ENCODE peak calls at places on chromosome 10, in seven cellular contexts. One of them, this sample, is unnamed.

GRCh38 chr10:101329341-101330032 is 24.5 kb upstream of the BTRC start:
- DNase-seq in stomach: no peak
- DNase-seq in brain microvascular endothelial cell: no peak
- DNase-seq in left ventricle myocardium inferior: no peak
- DNase-seq in tibial artery: no peak
- DNase-seq in adrenal gland: no peak
- DNase-seq in sigmoid colon: no peak
- DNase-seq in this sample: no peak

GRCh38 chr10:64682043-64682442 is 1160.8 kb downstream of the REEP3 start:
- DNase-seq in stomach: no peak
- DNase-seq in brain microvascular endothelial cell: peak
- DNase-seq in left ventricle myocardium inferior: no peak
- DNase-seq in tibial artery: no peak
- DNase-seq in adrenal gland: no peak
- DNase-seq in sigmoid colon: no peak
- DNase-seq in this sample: no peak

GRCh38 chr10:101287922-101288638 is 58.8 kb upstream of the LBX1 start:
- DNase-seq in stomach: no peak
- DNase-seq in brain microvascular endothelial cell: no peak
- DNase-seq in left ventricle myocardium inferior: no peak
- DNase-seq in tibial artery: no peak
- DNase-seq in adrenal gland: no peak
- DNase-seq in sigmoid colon: no peak
- DNase-seq in this sample: no peak

GRCh38 chr10:128091636-128092210 is 34.5 kb downstream of the MKI67 start:
- DNase-seq in stomach: no peak
- DNase-seq in brain microvascular endothelial cell: no peak
- DNase-seq in left ventricle myocardium inferior: no peak
- DNase-seq in tibial artery: no peak
- DNase-seq in adrenal gland: no peak
- DNase-seq in sigmoid colon: no peak
- DNase-seq in this sample: no peak

GRCh38 chr10:62082729-62083412 is 181.4 kb downstream of the ARID5B start:
- DNase-seq in stomach: no peak
- DNase-seq in brain microvascular endothelial cell: peak
- DNase-seq in left ventricle myocardium inferior: no peak
- DNase-seq in tibial artery: no peak
- DNase-seq in adrenal gland: no peak
- DNase-seq in sigmoid colon: no peak
- DNase-seq in this sample: no peak

GRCh38 chr10:82378146-82378545 is 503.2 kb downstream of the NRG3 start:
- DNase-seq in stomach: peak
- DNase-seq in brain microvascular endothelial cell: peak
- DNase-seq in left ventricle myocardium inferior: no peak
- DNase-seq in tibial artery: peak
- DNase-seq in adrenal gland: peak
- DNase-seq in sigmoid colon: no peak
- DNase-seq in this sample: no peak

GRCh38 chr10:28367865-28368541 is 65.1 kb upstream of the MPP7 start:
- DNase-seq in stomach: no peak
- DNase-seq in brain microvascular endothelial cell: no peak
- DNase-seq in left ventricle myocardium inferior: peak
- DNase-seq in tibial artery: peak
- DNase-seq in adrenal gland: no peak
- DNase-seq in sigmoid colon: no peak
- DNase-seq in this sample: no peak

GRCh38 chr10:789831-790701 is 100.6 kb upstream of the DIP2C start:
- DNase-seq in stomach: peak
- DNase-seq in brain microvascular endothelial cell: no peak
- DNase-seq in left ventricle myocardium inferior: no peak
- DNase-seq in tibial artery: no peak
- DNase-seq in adrenal gland: no peak
- DNase-seq in sigmoid colon: peak
- DNase-seq in this sample: peak

GRCh38 chr10:4013651-4014085 is 228.7 kb upstream of the KLF6 start:
- DNase-seq in stomach: no peak
- DNase-seq in brain microvascular endothelial cell: no peak
- DNase-seq in left ventricle myocardium inferior: peak
- DNase-seq in tibial artery: peak
- DNase-seq in adrenal gland: no peak
- DNase-seq in sigmoid colon: no peak
- DNase-seq in this sample: no peak

GRCh38 chr10:101616415-101617101 is 28.4 kb downstream of the DPCD start:
- DNase-seq in stomach: no peak
- DNase-seq in brain microvascular endothelial cell: no peak
- DNase-seq in left ventricle myocardium inferior: no peak
- DNase-seq in tibial artery: no peak
- DNase-seq in adrenal gland: no peak
- DNase-seq in sigmoid colon: peak
- DNase-seq in this sample: peak

GRCh38 chr10:3887885-3888476 is 103.0 kb upstream of the KLF6 start:
- DNase-seq in stomach: no peak
- DNase-seq in brain microvascular endothelial cell: peak
- DNase-seq in left ventricle myocardium inferior: no peak
- DNase-seq in tibial artery: peak
- DNase-seq in adrenal gland: peak
- DNase-seq in sigmoid colon: peak
- DNase-seq in this sample: no peak

GRCh38 chr10:111076191-111076681 is 593 bp upstream of the ADRA2A start:
- DNase-seq in stomach: peak
- DNase-seq in brain microvascular endothelial cell: peak
- DNase-seq in left ventricle myocardium inferior: peak
- DNase-seq in tibial artery: no peak
- DNase-seq in adrenal gland: peak
- DNase-seq in sigmoid colon: peak
- DNase-seq in this sample: no peak

GRCh38 chr10:105146436-105146835 is 505.3 kb downstream of the SORCS3 start:
- DNase-seq in stomach: no peak
- DNase-seq in brain microvascular endothelial cell: no peak
- DNase-seq in left ventricle myocardium inferior: no peak
- DNase-seq in tibial artery: no peak
- DNase-seq in adrenal gland: no peak
- DNase-seq in sigmoid colon: no peak
- DNase-seq in this sample: no peak

GRCh38 chr10:36499696-36500095 is 625.7 kb upstream of the ANKRD30A start:
- DNase-seq in stomach: no peak
- DNase-seq in brain microvascular endothelial cell: no peak
- DNase-seq in left ventricle myocardium inferior: no peak
- DNase-seq in tibial artery: no peak
- DNase-seq in adrenal gland: no peak
- DNase-seq in sigmoid colon: no peak
- DNase-seq in this sample: no peak

GRCh38 chr10:113997428-113997827 is 46.2 kb upstream of the ADRB1 start:
- DNase-seq in stomach: no peak
- DNase-seq in brain microvascular endothelial cell: no peak
- DNase-seq in left ventricle myocardium inferior: peak
- DNase-seq in tibial artery: peak
- DNase-seq in adrenal gland: peak
- DNase-seq in sigmoid colon: peak
- DNase-seq in this sample: no peak

GRCh38 chr10:60989400-60989876 is 45.5 kb upstream of the RHOBTB1 start:
- DNase-seq in stomach: peak
- DNase-seq in brain microvascular endothelial cell: no peak
- DNase-seq in left ventricle myocardium inferior: no peak
- DNase-seq in tibial artery: no peak
- DNase-seq in adrenal gland: no peak
- DNase-seq in sigmoid colon: no peak
- DNase-seq in this sample: no peak

GRCh38 chr10:47323636-47324299 is 1.5 kb downstream of the GDF2 start:
- DNase-seq in stomach: no peak
- DNase-seq in brain microvascular endothelial cell: no peak
- DNase-seq in left ventricle myocardium inferior: no peak
- DNase-seq in tibial artery: no peak
- DNase-seq in adrenal gland: no peak
- DNase-seq in sigmoid colon: no peak
- DNase-seq in this sample: no peak

GRCh38 chr10:26622891-26623290 is 74.6 kb upstream of the PDSS1 start:
- DNase-seq in stomach: no peak
- DNase-seq in brain microvascular endothelial cell: no peak
- DNase-seq in left ventricle myocardium inferior: no peak
- DNase-seq in tibial artery: no peak
- DNase-seq in adrenal gland: no peak
- DNase-seq in sigmoid colon: no peak
- DNase-seq in this sample: no peak

GRCh38 chr10:124632064-124632531 is 112.1 kb downstream of the FAM53B start:
- DNase-seq in stomach: peak
- DNase-seq in brain microvascular endothelial cell: no peak
- DNase-seq in left ventricle myocardium inferior: peak
- DNase-seq in tibial artery: no peak
- DNase-seq in adrenal gland: no peak
- DNase-seq in sigmoid colon: no peak
- DNase-seq in this sample: no peak

GRCh38 chr10:48282829-48283228 is 8.3 kb upstream of the FRMPD2 start:
- DNase-seq in stomach: no peak
- DNase-seq in brain microvascular endothelial cell: no peak
- DNase-seq in left ventricle myocardium inferior: no peak
- DNase-seq in tibial artery: no peak
- DNase-seq in adrenal gland: no peak
- DNase-seq in sigmoid colon: no peak
- DNase-seq in this sample: no peak

GRCh38 chr10:48505394-48506112 is 99.3 kb downstream of the ARHGAP22 start:
- DNase-seq in stomach: peak
- DNase-seq in brain microvascular endothelial cell: no peak
- DNase-seq in left ventricle myocardium inferior: no peak
- DNase-seq in tibial artery: no peak
- DNase-seq in adrenal gland: no peak
- DNase-seq in sigmoid colon: no peak
- DNase-seq in this sample: peak

DNA sequence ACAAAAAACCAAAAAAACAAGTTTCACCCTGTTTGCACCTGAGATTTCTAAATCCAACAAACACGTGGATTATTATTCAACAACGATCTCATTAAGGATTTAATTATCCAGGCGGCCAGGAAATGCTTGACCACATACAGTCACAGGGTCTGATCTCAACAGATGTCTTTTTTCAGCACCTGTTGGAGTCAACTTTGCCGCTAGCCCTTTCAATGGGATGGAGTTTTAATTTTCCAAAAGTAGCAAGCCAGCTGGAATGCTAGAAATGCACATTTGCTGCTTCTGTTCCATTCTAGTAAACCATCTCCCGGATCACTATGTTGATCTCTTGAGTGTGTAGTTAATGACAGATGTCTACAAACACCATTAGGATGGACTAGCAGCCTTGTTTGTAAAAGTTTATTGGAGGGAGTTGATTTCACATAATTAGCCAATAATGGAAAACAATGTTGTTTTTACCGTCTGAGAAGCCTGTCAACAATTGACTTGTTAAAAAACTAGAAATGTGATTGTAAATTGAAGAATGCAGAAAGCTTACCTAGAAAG is 64.2 kb upstream of the DKK1 start:
- DNase-seq in stomach: no peak
- DNase-seq in brain microvascular endothelial cell: no peak
- DNase-seq in left ventricle myocardium inferior: no peak
- DNase-seq in tibial artery: no peak
- DNase-seq in adrenal gland: no peak
- DNase-seq in sigmoid colon: no peak
- DNase-seq in this sample: no peak
- H3K27ac ChIP-seq in stomach: no peak
- H3K27ac ChIP-seq in brain microvascular endothelial cell: no peak
- H3K27ac ChIP-seq in left ventricle myocardium inferior: peak
- H3K27ac ChIP-seq in tibial artery: no peak
- H3K27ac ChIP-seq in adrenal gland: no peak
- H3K27ac ChIP-seq in sigmoid colon: no peak
- H3K27ac ChIP-seq in this sample: no peak

GRCh38 chr10:17227367-17228080 is 517 bp upstream of the VIM start:
- DNase-seq in stomach: no peak
- DNase-seq in brain microvascular endothelial cell: no peak
- DNase-seq in left ventricle myocardium inferior: no peak
- DNase-seq in tibial artery: no peak
- DNase-seq in adrenal gland: no peak
- DNase-seq in sigmoid colon: no peak
- DNase-seq in this sample: no peak
- TF ChIP-seq CTCF in stomach: no peak
- TF ChIP-seq CTCF in brain microvascular endothelial cell: no peak
- TF ChIP-seq CTCF in left ventricle myocardium inferior: peak
- TF ChIP-seq CTCF in tibial artery: peak
- TF ChIP-seq CTCF in adrenal gland: peak
- TF ChIP-seq CTCF in sigmoid colon: peak
- TF ChIP-seq CTCF in this sample: peak

DNA sequence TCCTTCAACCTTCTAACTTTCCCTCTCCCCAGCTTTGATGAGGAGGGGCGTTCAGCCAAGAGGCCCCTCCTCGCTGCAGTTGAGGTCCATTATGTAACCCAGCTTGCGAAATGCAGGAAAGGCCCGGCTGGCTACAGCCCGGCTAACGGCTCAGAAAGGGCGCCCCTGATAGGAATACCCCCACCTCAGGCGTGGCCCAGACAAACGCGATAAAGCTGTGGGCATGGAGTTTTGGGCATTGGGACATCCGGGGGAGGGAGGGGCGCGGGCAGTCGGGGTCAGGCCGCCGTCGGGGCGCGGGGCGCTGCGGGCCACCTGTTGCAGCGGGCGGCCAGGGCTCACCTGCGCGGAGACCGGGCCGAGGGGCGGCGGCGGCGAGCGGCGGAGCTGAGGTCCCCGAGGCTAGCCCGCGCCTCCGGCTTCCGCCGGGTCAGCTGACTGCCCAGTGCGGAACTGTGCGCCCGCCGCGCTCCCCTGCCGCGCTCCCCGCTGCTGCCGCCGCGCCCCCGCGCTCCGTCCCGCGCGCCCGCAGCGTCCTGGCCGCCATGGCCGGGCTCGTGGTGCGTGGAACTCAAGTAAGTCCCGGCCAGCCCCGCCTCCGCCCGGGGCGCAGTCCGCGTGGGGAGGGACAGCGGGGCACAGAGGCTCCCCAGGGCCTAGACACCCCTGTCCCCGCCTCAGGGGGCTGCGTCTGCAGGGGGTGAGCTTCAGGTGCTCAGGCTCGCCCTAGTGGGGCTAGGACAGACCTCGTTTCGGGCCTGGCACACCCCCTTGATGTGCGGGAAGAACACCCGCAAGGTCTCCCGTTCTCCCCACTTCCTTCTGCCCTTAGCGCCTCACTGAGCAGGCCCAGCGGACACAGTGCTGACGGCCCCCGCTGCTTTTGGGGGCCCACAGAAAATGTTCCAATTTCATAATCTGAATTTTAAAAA is at the start of gene LRMDA:
- DNase-seq in stomach: peak
- DNase-seq in brain microvascular endothelial cell: no peak
- DNase-seq in left ventricle myocardium inferior: peak
- DNase-seq in tibial artery: peak
- DNase-seq in adrenal gland: peak
- DNase-seq in sigmoid colon: peak
- DNase-seq in this sample: no peak
- H3K4me3 ChIP-seq in stomach: peak
- H3K4me3 ChIP-seq in brain microvascular endothelial cell: peak
- H3K4me3 ChIP-seq in left ventricle myocardium inferior: peak
- H3K4me3 ChIP-seq in tibial artery: peak
- H3K4me3 ChIP-seq in adrenal gland: peak
- H3K4me3 ChIP-seq in sigmoid colon: peak
- H3K4me3 ChIP-seq in this sample: peak

DNA sequence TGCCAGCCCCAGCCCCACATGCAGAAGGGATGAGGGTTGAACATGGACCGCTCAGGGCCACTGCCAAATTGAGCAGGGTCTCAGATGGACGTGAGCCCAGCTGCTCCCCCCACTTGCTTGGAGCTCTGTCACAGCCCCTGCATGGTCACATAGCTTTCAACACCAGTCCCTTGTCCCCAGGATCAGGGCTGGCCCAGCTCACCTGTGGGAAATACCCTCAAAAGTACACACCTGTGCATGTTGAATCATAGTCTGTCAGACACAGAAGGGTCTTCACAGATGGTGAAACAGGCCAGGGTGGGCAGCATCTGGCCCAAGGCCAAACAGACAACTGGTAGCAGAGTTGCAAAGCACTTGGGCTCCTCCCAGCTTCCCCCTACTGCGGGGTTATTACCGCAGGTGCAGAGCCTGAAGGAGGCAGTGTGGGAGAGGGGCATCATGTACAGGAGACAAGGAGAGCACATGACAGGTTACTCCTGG is 77.6 kb upstream of the UNC5B start:
- DNase-seq in stomach: no peak
- DNase-seq in brain microvascular endothelial cell: no peak
- DNase-seq in left ventricle myocardium inferior: no peak
- DNase-seq in tibial artery: no peak
- DNase-seq in adrenal gland: no peak
- DNase-seq in sigmoid colon: no peak
- DNase-seq in this sample: no peak
- H3K27ac ChIP-seq in stomach: no peak
- H3K27ac ChIP-seq in brain microvascular endothelial cell: no peak
- H3K27ac ChIP-seq in left ventricle myocardium inferior: no peak
- H3K27ac ChIP-seq in tibial artery: no peak
- H3K27ac ChIP-seq in adrenal gland: no peak
- H3K27ac ChIP-seq in sigmoid colon: no peak
- H3K27ac ChIP-seq in this sample: no peak

This sample was measured in coronary artery.